ENCODE peak calls at places on chromosomes 3 and 15, in seven cellular contexts. R is AG04450, L is renal cortical epithelial cell, G is nephron progenitor cell, F is ELF-1, I is Panc1, O is RWPE1. X is an unnamed sample.

GRCh38 chr3:10015476-10015904 is 10.7 kb upstream of the FANCD2 start:
- DNase-seq in R (peak), L (peak), G (no peak), F (no peak), I (no peak), O (no peak), X (peak)

GRCh38 chr3:43401171-43401570 is 114.8 kb downstream of the SNRK start:
- DNase-seq in R (no peak), L (no peak), G (no peak), F (no peak), I (no peak), O (no peak), X (no peak)

GRCh38 chr3:126903521-126903920 is 79.4 kb upstream of the PLXNA1 start:
- DNase-seq in R (no peak), L (no peak), G (no peak), F (no peak), I (no peak), O (no peak), X (no peak)

GRCh38 chr3:107124885-107125284 is 252.4 kb upstream of the CCDC54 start:
- DNase-seq in R (peak), L (peak), G (no peak), F (peak), I (no peak), O (peak), X (no peak)

GRCh38 chr15:75827691-75828090 is 15.6 kb upstream of the UBE2Q2 start:
- DNase-seq in R (no peak), L (no peak), G (no peak), F (no peak), I (no peak), O (peak), X (no peak)

GRCh38 chr3:33134026-33134625 is 20.3 kb downstream of the CRTAP start:
- DNase-seq in R (no peak), L (no peak), G (no peak), F (no peak), I (no peak), O (no peak), X (no peak)

GRCh38 chr15:35481992-35482391 is 64.0 kb downstream of the DPH6 start:
- DNase-seq in R (peak), L (peak), G (no peak), F (peak), I (peak), O (peak), X (no peak)

GRCh38 chr3:157132341-157132740 is 27.6 kb downstream of the CCNL1 start:
- DNase-seq in R (no peak), L (no peak), G (no peak), F (no peak), I (no peak), O (no peak), X (no peak)

GRCh38 chr15:72380743-72381142 is 4.9 kb upstream of the HEXA start:
- DNase-seq in R (no peak), L (no peak), G (no peak), F (no peak), I (no peak), O (no peak), X (no peak)

GRCh38 chr3:68088216-68088615 is 433.8 kb upstream of the SUCLG2 start:
- DNase-seq in R (no peak), L (peak), G (no peak), F (no peak), I (no peak), O (no peak), X (no peak)

GRCh38 chr3:17742092-17742836 is at the start of gene TBC1D5:
- DNase-seq in R (peak), L (no peak), G (peak), F (peak), I (no peak), O (peak), X (no peak)

GRCh38 chr3:10284496-10284895 is 8.3 kb downstream of the GHRL start:
- DNase-seq in R (no peak), L (no peak), G (no peak), F (no peak), I (no peak), O (no peak), X (no peak)

GRCh38 chr3:123694377-123695147 is 109.7 kb upstream of the HACD2 start:
- DNase-seq in R (no peak), L (no peak), G (no peak), F (peak), I (no peak), O (no peak), X (no peak)

GRCh38 chr15:85475317-85475701 is 94.9 kb downstream of the AKAP13 start:
- DNase-seq in R (no peak), L (peak), G (no peak), F (no peak), I (no peak), O (no peak), X (no peak)

GRCh38 chr3:138114431-138114918 is 933 bp downstream of the DZIP1L start:
- DNase-seq in R (no peak), L (peak), G (peak), F (peak), I (no peak), O (no peak), X (no peak)

GRCh38 chr3:194314669-194315068 is 36.5 kb downstream of the CPN2 start:
- DNase-seq in R (no peak), L (no peak), G (no peak), F (peak), I (no peak), O (no peak), X (no peak)

GRCh38 chr3:139561959-139562676 is 22.6 kb upstream of the RBP1 start:
- DNase-seq in R (peak), L (peak), G (peak), F (peak), I (peak), O (peak), X (no peak)

GRCh38 chr15:87207945-87208580 is 1048.5 kb downstream of the NTRK3 start:
- DNase-seq in R (peak), L (no peak), G (no peak), F (no peak), I (no peak), O (peak), X (no peak)

GRCh38 chr3:188082040-188082439 is 71.9 kb upstream of the LPP start:
- DNase-seq in R (no peak), L (no peak), G (no peak), F (no peak), I (no peak), O (no peak), X (no peak)

GRCh38 chr15:75049392-75049791 is 26.0 kb downstream of the PPCDC start:
- DNase-seq in R (no peak), L (peak), G (no peak), F (no peak), I (no peak), O (no peak), X (no peak)

GRCh38 chr15:93467327-93467726 is 378.3 kb upstream of the RGMA start:
- DNase-seq in R (no peak), L (peak), G (no peak), F (no peak), I (no peak), O (no peak), X (no peak)

GRCh38 chr3:156353535-156353934 is 201.4 kb downstream of the SSR3 start:
- DNase-seq in R (no peak), L (no peak), G (no peak), F (no peak), I (no peak), O (no peak), X (no peak)

GRCh38 chr3:31980530-31981205 is 394 bp downstream of the OSBPL10 start:
- DNase-seq in R (no peak), L (peak), G (peak), F (peak), I (no peak), O (no peak), X (no peak)

GRCh38 chr3:38457111-38458003 is 3.7 kb downstream of the ACVR2B start:
- DNase-seq in R (no peak), L (peak), G (no peak), F (no peak), I (no peak), O (no peak), X (no peak)

GRCh38 chr3:90007786-90008499 is 900.5 kb downstream of the EPHA3 start:
- DNase-seq in R (no peak), L (no peak), G (no peak), F (no peak), I (no peak), O (no peak), X (no peak)

GRCh38 chr15:33310481-33311311 is at the start of gene RYR3:
- DNase-seq in R (no peak), L (peak), G (peak), F (peak), I (no peak), O (no peak), X (no peak)

GRCh38 chr15:100712226-100712625 is 109.8 kb downstream of the ASB7 start:
- DNase-seq in R (no peak), L (no peak), G (no peak), F (no peak), I (no peak), O (no peak), X (no peak)